ENCODE peak calls at places on chromosomes 3 and 15, in four cellular contexts. A, O, P and U are unnamed samples.

GRCh38 chr3:106957021-106957420 is 420.2 kb upstream of the CCDC54 start:
- DNase-seq in P (no peak), A (no peak), O (no peak), U (no peak)

GRCh38 chr15:100732359-100733055 is 130.1 kb downstream of the ASB7 start:
- DNase-seq in O (no peak), A (no peak), P (no peak), U (no peak)

GRCh38 chr3:95277614-95278013 is 1214.8 kb downstream of the NSUN3 start:
- DNase-seq in A (no peak), O (no peak), P (no peak), U (no peak)

GRCh38 chr15:91289324-91289723 is 189.3 kb downstream of the SV2B start:
- DNase-seq in O (no peak), P (no peak), A (no peak), U (no peak)

GRCh38 chr3:56997675-56998074 is 62.8 kb upstream of the SPATA12 start:
- DNase-seq in O (no peak), A (no peak), P (no peak), U (no peak)

GRCh38 chr3:23341147-23341838 is 138.2 kb downstream of the UBE2E2 start:
- DNase-seq in O (no peak), A (no peak), P (no peak), U (no peak)

GRCh38 chr3:24521306-24522154 is 26.9 kb upstream of the THRB start:
- DNase-seq in A (peak; percentile 90), O (peak; percentile 68), P (peak; percentile 16), U (no peak)

GRCh38 chr15:101439920-101440319 is 49.6 kb downstream of the PCSK6 start:
- DNase-seq in A (no peak), P (no peak), O (no peak), U (no peak)

GRCh38 chr15:40481671-40482070 is 10.9 kb downstream of the CHST14 start:
- DNase-seq in P (no peak), A (no peak), O (no peak), U (no peak)

GRCh38 chr15:70339551-70340517 is 242.1 kb upstream of the TLE3 start:
- DNase-seq in P (no peak), O (no peak), A (no peak), U (no peak)

GRCh38 chr15:51737538-51738305 is at the start of gene LYSMD2:
- DNase-seq in A (peak; percentile 97), O (peak; percentile 89), P (peak; percentile 58), U (peak; percentile 42)

GRCh38 chr3:42841332-42841731 is 32.1 kb downstream of the ACKR2 start:
- DNase-seq in P (no peak), A (no peak), O (no peak), U (no peak)

GRCh38 chr3:129575233-129575986 is 31.1 kb downstream of the PLXND1 start:
- DNase-seq in P (no peak), O (no peak), A (no peak), U (no peak)

GRCh38 chr3:190058486-190059241 is 62.0 kb downstream of the P3H2 start:
- DNase-seq in O (no peak), P (no peak), A (no peak), U (no peak)

GRCh38 chr15:49814709-49815108 is 193.9 kb downstream of the DTWD1 start:
- DNase-seq in P (no peak), O (no peak), A (no peak), U (no peak)

GRCh38 chr15:100516592-100517489 is 11.9 kb downstream of the CERS3 start:
- DNase-seq in P (no peak), O (no peak), A (no peak), U (no peak)

GRCh38 chr3:100047455-100048141 is 66.7 kb downstream of the FILIP1L start:
- DNase-seq in P (no peak), A (no peak), O (no peak), U (peak; percentile 15)

GRCh38 chr3:130626021-130626420 is 109.0 kb downstream of the COL6A6 start:
- DNase-seq in P (no peak), O (no peak), A (no peak), U (no peak)

GRCh38 chr3:55795736-55796135 is 308.6 kb upstream of the WNT5A start:
- DNase-seq in A (no peak), P (no peak), O (no peak), U (no peak)

GRCh38 chr15:47517737-47518136 is 199.6 kb upstream of the SEMA6D start:
- DNase-seq in O (no peak), P (no peak), A (no peak), U (no peak)

GRCh38 chr3:8608041-8608790 is 36.4 kb downstream of the SSUH2 start:
- DNase-seq in P (no peak), O (no peak), A (no peak), U (no peak)

GRCh38 chr15:49421991-49422390 is 1.1 kb upstream of the FGF7 start:
- DNase-seq in O (peak; percentile 73), A (peak; percentile 37), P (peak; percentile 82), U (no peak)

GRCh38 chr15:85580914-85581313 is 200.5 kb downstream of the AKAP13 start:
- DNase-seq in A (peak; percentile 88), O (no peak), P (no peak), U (no peak)

GRCh38 chr3:162777118-162777517 is 1280.5 kb downstream of the OTOL1 start:
- DNase-seq in A (no peak), O (no peak), P (no peak), U (no peak)

GRCh38 chr15:73900129-73900712 is 26.0 kb upstream of the LOXL1 start:
- DNase-seq in O (no peak), A (no peak), P (no peak), U (no peak)

GRCh38 chr15:48221885-48222284 is 15.8 kb downstream of the SLC12A1 start:
- DNase-seq in P (no peak), O (no peak), A (no peak), U (no peak)

GRCh38 chr3:156217674-156218352 is 97.4 kb downstream of the KCNAB1 start:
- DNase-seq in P (no peak), A (no peak), O (no peak), U (no peak)

GRCh38 chr3:23459437-23459836 is 256.3 kb downstream of the UBE2E2 start:
- DNase-seq in P (no peak), O (no peak), A (no peak), U (no peak)

GRCh38 chr15:25852696-25853524 is 10.2 kb downstream of the ATP10A start:
- DNase-seq in A (no peak), O (no peak), P (no peak), U (no peak)

GRCh38 chr15:59344311-59344710 is 28.4 kb downstream of the MYO1E start:
- DNase-seq in P (no peak), O (no peak), A (no peak), U (no peak)

GRCh38 chr3:42190701-42191442 is 75.1 kb downstream of the CCK start:
- DNase-seq in A (no peak), P (peak; percentile 90), O (peak; percentile 44), U (peak; percentile 46)

DNA sequence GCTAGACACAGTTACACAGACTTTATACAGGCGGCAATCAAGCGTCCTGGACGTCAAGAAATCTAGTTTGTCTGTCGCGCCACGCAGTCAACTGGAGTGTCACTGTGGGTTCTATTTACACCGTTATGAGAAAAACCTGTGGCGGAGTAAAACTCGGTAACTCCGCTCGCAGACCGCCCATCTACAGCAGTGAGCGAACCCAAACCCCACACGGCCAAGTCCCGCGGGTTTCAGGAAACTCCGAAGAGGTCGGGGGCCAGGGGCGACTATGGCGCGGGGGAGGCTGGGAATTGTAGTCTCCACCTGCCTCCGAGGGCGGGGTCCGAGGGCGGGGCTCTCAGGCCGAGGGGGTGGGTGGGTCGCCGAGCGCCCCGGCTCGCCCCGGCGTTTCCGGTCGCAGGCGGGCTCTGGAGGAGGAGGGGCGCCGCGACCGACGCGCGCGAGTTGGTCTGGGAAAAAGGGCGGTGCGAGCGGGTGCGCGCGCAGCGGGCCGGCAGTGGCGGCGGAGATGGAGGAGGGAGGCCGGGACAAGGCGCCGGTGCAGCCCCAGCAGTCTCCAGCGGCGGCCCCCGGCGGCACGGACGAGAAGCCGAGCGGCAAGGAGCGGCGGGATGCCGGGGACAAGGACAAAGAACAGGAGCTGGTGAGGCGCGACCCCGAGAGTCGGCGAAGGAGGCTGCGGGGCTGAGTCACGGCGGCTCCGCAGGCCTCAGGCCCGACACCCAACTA is at the start of gene PSMD2:
- DNase-seq in P (peak; percentile 94), O (peak; percentile 99), A (peak; percentile 99), U (peak; percentile 95)
- TF ChIP-seq POLR2A in P (peak; percentile 21), O (peak; percentile 75), A (peak; percentile 41), U (peak; percentile 92)

DNA sequence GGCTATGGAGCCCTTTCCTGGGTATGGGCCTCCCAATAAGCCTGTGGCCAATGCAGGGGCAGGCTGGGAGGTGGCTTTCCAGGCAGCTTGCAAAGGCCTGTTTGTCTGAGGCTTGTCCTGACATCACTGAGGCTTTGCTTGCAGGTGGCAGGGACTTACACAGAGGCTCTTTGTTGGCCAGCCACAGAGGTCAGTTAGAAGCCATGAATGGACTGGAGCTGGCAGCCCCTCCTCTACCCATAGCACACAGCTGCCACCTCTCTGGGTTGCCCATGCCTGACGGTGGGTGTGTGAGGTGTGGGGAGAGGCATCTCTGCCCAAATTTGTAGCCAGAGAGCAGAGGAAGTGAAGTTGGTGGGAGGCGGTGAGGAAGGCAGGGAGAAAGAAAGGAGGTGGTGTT is 17.1 kb downstream of the LIMD1 start:
- DNase-seq in P (no peak), A (peak; percentile 68), O (no peak), U (no peak)
- TF ChIP-seq POLR2A in P (no peak), A (no peak), O (no peak), U (no peak)

GRCh38 chr3:149368201-149368849 is 9.1 kb downstream of the TM4SF1 start:
- DNase-seq in O (no peak), P (no peak), A (no peak), U (no peak)

GRCh38 chr3:149366031-149366430 is 11.4 kb downstream of the TM4SF1 start:
- DNase-seq in P (no peak), A (no peak), O (no peak), U (no peak)

GRCh38 chr3:149364624-149365023 is 12.8 kb downstream of the TM4SF1 start:
- DNase-seq in A (no peak), O (no peak), P (no peak), U (no peak)

GRCh38 chr3:149368850-149369497 is 8.5 kb downstream of the TM4SF1 start:
- DNase-seq in A (no peak), P (no peak), O (no peak), U (no peak)

GRCh38 chr3:149367021-149367840 is 10.2 kb downstream of the TM4SF1 start:
- DNase-seq in P (no peak), A (no peak), O (no peak), U (no peak)
- TF ChIP-seq POLR2A in P (no peak), A (no peak), O (no peak), U (no peak)

GRCh38 chr3:52244061-52244628 is 1.4 kb upstream of the PPM1M start:
- DNase-seq in A (peak; percentile 85), P (no peak), O (no peak), U (peak; percentile 87)
- TF ChIP-seq POLR2A in A (no peak), P (no peak), O (no peak), U (no peak)

GRCh38 chr3:27758083-27758482 is 36.0 kb upstream of the EOMES start:
- DNase-seq in P (peak; percentile 71), O (no peak), A (no peak), U (peak; percentile 66)
- TF ChIP-seq POLR2A in P (no peak), O (no peak), A (no peak), U (no peak)